ENCODE peak calls at places on chromosomes 13 and 19, in seven cellular contexts. G is right atrium auricular region, O is fibroblast of lung, C is foreskin keratinocyte, B is heart right ventricle, V is pancreas, U is HFF-Myc. H is an unnamed sample.

GRCh38 chr13:59823495-59823894 is 340.2 kb downstream of the DIAPH3 start:
- DNase-seq in G (no peak), V (no peak), B (no peak), U (peak), C (peak), O (peak), H (no peak)

GRCh38 chr13:102555914-102556553 is 40.8 kb upstream of the TPP2 start:
- DNase-seq in O (peak), V (no peak), U (peak), G (no peak), C (peak), B (no peak), H (no peak)

GRCh38 chr19:3250675-3251074 is 26.2 kb downstream of the CELF5 start:
- DNase-seq in O (no peak), V (no peak), G (no peak), U (no peak), B (no peak), C (no peak), H (no peak)

GRCh38 chr13:43405457-43405856 is 381.3 kb downstream of the ENOX1 start:
- DNase-seq in G (no peak), O (peak), U (peak), B (no peak), V (no peak), C (peak), H (no peak)

GRCh38 chr13:43397110-43397509 is 373.7 kb downstream of the DNAJC15 start:
- DNase-seq in U (no peak), B (no peak), O (peak), G (no peak), V (no peak), C (no peak), H (no peak)

GRCh38 chr13:111492958-111493357 is 172.5 kb downstream of the TEX29 start:
- DNase-seq in B (no peak), U (no peak), C (no peak), O (no peak), V (no peak), G (no peak), H (no peak)

GRCh38 chr13:21399741-21400140 is 59.4 kb downstream of the ZDHHC20 start:
- DNase-seq in C (no peak), U (no peak), B (no peak), O (no peak), G (no peak), V (no peak), H (no peak)

GRCh38 chr19:45767410-45767880 is 1.6 kb downstream of the SIX5 start:
- DNase-seq in O (peak), C (no peak), G (peak), B (peak), U (no peak), V (peak), H (no peak)

GRCh38 chr13:89755729-89756492 is 1591.6 kb upstream of the MIR17HG start:
- DNase-seq in C (no peak), V (no peak), G (no peak), O (no peak), B (no peak), U (no peak), H (no peak)

GRCh38 chr19:31356587-31357314 is 7.5 kb upstream of the TSHZ3 start:
- DNase-seq in C (no peak), B (peak), U (no peak), V (peak), G (no peak), O (no peak), H (no peak)
- TF ChIP-seq CTCF in C (peak), B (peak), U (no peak), V (peak), G (peak), O (no peak), H (no peak)

GRCh38 chr19:39212377-39212742 is 8.3 kb upstream of the SYCN start:
- DNase-seq in B (no peak), G (no peak), V (no peak), U (no peak), O (peak), C (no peak), H (no peak)
- TF ChIP-seq CTCF in B (no peak), G (peak), V (no peak), U (peak), O (peak), C (peak), H (no peak)

DNA sequence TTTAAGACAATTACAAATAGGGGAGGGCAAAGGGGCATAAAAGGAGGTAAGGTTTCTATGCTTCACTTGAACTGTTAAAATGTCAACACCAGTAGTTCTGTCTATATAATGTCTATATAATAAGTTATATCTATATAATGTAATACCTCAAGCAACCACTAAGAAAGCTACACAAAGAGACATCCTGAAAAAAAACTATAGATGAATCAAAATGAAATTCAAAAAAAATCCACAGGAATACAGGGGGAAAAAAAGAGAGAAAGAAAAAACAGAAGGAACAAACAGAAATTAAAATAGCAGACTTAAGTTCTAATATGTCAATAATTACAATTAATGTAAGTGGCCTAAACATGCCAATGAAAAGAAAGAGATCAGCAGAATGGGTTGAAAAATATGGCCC is 186.0 kb downstream of the KCTD15 start:
- DNase-seq in B (no peak), G (no peak), O (no peak), C (no peak), U (no peak), V (no peak), H (no peak)
- TF ChIP-seq CTCF in B (no peak), G (peak), O (no peak), C (peak), U (no peak), V (no peak), H (no peak)

DNA sequence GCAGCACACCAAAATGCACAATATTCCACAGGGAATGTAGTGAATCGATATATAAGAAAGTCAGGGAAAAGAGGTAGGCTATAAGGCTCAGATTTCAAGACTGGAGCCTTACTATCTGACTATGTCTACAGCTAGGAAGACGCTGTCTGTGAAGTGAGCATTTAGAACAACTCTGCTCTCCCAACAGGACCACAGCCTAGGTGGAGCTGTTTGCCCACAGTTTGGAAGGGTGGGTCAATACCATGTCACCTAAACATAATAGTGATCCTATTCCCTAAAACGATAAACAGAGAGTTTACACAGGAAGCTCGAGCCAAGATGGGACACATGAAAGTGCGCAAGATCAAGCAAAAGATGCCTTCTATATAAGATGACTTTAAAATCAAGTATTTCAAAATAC is 2486.0 kb upstream of the PCDH20 start:
- DNase-seq in V (no peak), O (no peak), G (no peak), C (no peak), B (no peak), U (no peak), H (no peak)
- TF ChIP-seq CTCF in V (no peak), O (no peak), G (no peak), C (no peak), B (no peak), U (no peak), H (no peak)

GRCh38 chr13:49517461-49517860 is 21.7 kb downstream of the PHF11 start:
- DNase-seq in O (peak), U (no peak), V (no peak), B (peak), C (no peak), G (no peak), H (no peak)
- TF ChIP-seq CTCF in O (peak), U (peak), V (no peak), B (no peak), C (peak), G (peak), H (no peak)

GRCh38 chr19:17718988-17719711 is at the start of gene MAP1S:
- DNase-seq in O (peak), B (peak), C (no peak), G (no peak), V (peak), U (no peak), H (peak)

GRCh38 chr19:17719730-17720486 is 628 bp downstream of the MAP1S start:
- DNase-seq in B (peak), V (peak), C (no peak), O (no peak), U (no peak), G (no peak), H (no peak)

GRCh38 chr19:17720487-17720839 is 1.2 kb downstream of the MAP1S start:
- DNase-seq in O (no peak), V (no peak), C (no peak), U (no peak), G (no peak), B (no peak), H (no peak)

GRCh38 chr19:17718467-17718987 is 753 bp upstream of the MAP1S start:
- DNase-seq in B (no peak), O (no peak), U (no peak), C (no peak), G (no peak), V (no peak), H (no peak)

GRCh38 chr19:17716309-17716929 is 2.9 kb upstream of the MAP1S start:
- DNase-seq in B (no peak), V (no peak), U (no peak), O (no peak), C (no peak), G (no peak), H (no peak)
- TF ChIP-seq CTCF in B (no peak), V (no peak), U (peak), O (no peak), C (no peak), G (no peak), H (no peak)

GRCh38 chr19:1269478-1270167 is 491 bp downstream of the CIRBP start:
- DNase-seq in V (peak), B (peak), O (peak), C (no peak), G (peak), U (peak), H (peak)
- TF ChIP-seq CTCF in V (no peak), B (no peak), O (no peak), C (peak), G (peak), U (no peak), H (no peak)

GRCh38 chr13:109036091-109036490 is 406.7 kb downstream of the MYO16 start:
- DNase-seq in U (no peak), G (no peak), C (no peak), B (no peak), O (peak), V (no peak), H (no peak)
- TF ChIP-seq CTCF in U (no peak), G (no peak), C (no peak), B (no peak), O (no peak), V (no peak), H (no peak)

GRCh38 chr19:30695171-30695875 is 323.1 kb downstream of the ZNF536 start:
- DNase-seq in O (no peak), U (no peak), G (no peak), B (no peak), V (no peak), C (no peak), H (no peak)
- TF ChIP-seq CTCF in O (no peak), U (no peak), G (peak), B (no peak), V (no peak), C (no peak), H (no peak)